ENCODE peak calls at places on chromosomes 1 and 21, in five cellular contexts. One of them, this sample, is unnamed.

GRCh38 chr1:183881387-183882084 is 76.6 kb downstream of the RGL1 start:
- DNase-seq in H1: peak; percentile 51
- DNase-seq in GM12878: no peak
- DNase-seq in K562: no peak
- DNase-seq in HepG2: peak; percentile 77
- DNase-seq in this sample: no peak

GRCh38 chr1:25685938-25686665 is 69.5 kb downstream of the MAN1C1 start:
- DNase-seq in K562: no peak
- DNase-seq in HepG2: no peak
- DNase-seq in GM12878: no peak
- DNase-seq in H1: no peak
- DNase-seq in this sample: no peak

GRCh38 chr1:23807453-23807852 is 6.9 kb upstream of the GALE start:
- DNase-seq in H1: no peak
- DNase-seq in K562: no peak
- DNase-seq in GM12878: no peak
- DNase-seq in HepG2: no peak
- DNase-seq in this sample: no peak

GRCh38 chr21:44464351-44464750 is 9.0 kb downstream of the LRRC3 start:
- DNase-seq in H1: no peak
- DNase-seq in HepG2: no peak
- DNase-seq in K562: no peak
- DNase-seq in GM12878: no peak
- DNase-seq in this sample: no peak

GRCh38 chr1:202505356-202505755 is 156.9 kb downstream of the PPP1R12B start:
- DNase-seq in H1: no peak
- DNase-seq in K562: no peak
- DNase-seq in HepG2: no peak
- DNase-seq in GM12878: no peak
- DNase-seq in this sample: no peak

GRCh38 chr21:45285266-45285931 is 2.3 kb downstream of the POFUT2 start:
- DNase-seq in HepG2: no peak
- DNase-seq in GM12878: no peak
- DNase-seq in K562: no peak
- DNase-seq in H1: no peak
- DNase-seq in this sample: no peak

GRCh38 chr1:218460367-218460766 is 115.2 kb downstream of the TGFB2 start:
- DNase-seq in HepG2: no peak
- DNase-seq in K562: no peak
- DNase-seq in GM12878: no peak
- DNase-seq in H1: peak; percentile 47
- DNase-seq in this sample: no peak

GRCh38 chr1:7069888-7070287 is 284.6 kb downstream of the CAMTA1 start:
- DNase-seq in H1: peak; percentile 70
- DNase-seq in K562: no peak
- DNase-seq in GM12878: no peak
- DNase-seq in HepG2: no peak
- DNase-seq in this sample: no peak

GRCh38 chr1:178037510-178038253 is 56.2 kb upstream of the RASAL2 start:
- DNase-seq in HepG2: peak; percentile 67
- DNase-seq in GM12878: no peak
- DNase-seq in K562: peak; percentile 67
- DNase-seq in H1: peak; percentile 86
- DNase-seq in this sample: peak; percentile 40

GRCh38 chr1:75672528-75673393 is 51.7 kb upstream of the ACADM start:
- DNase-seq in HepG2: peak; percentile 58
- DNase-seq in H1: peak; percentile 58
- DNase-seq in GM12878: no peak
- DNase-seq in K562: peak; percentile 76
- DNase-seq in this sample: peak; percentile 55

GRCh38 chr1:205098242-205098641 is 14.0 kb upstream of the TMEM81 start:
- DNase-seq in H1: no peak
- DNase-seq in K562: no peak
- DNase-seq in HepG2: no peak
- DNase-seq in GM12878: no peak
- DNase-seq in this sample: no peak

GRCh38 chr1:112513112-112513870 is 4.5 kb downstream of the WNT2B start:
- DNase-seq in K562: no peak
- DNase-seq in GM12878: no peak
- DNase-seq in H1: no peak
- DNase-seq in HepG2: no peak
- DNase-seq in this sample: no peak

GRCh38 chr1:26697441-26697977 is 1.7 kb downstream of the ARID1A start:
- DNase-seq in HepG2: no peak
- DNase-seq in H1: no peak
- DNase-seq in GM12878: no peak
- DNase-seq in K562: peak; percentile 31
- DNase-seq in this sample: no peak

GRCh38 chr1:215192306-215192705 is 109.8 kb downstream of the KCNK2 start:
- DNase-seq in HepG2: no peak
- DNase-seq in K562: no peak
- DNase-seq in H1: no peak
- DNase-seq in GM12878: no peak
- DNase-seq in this sample: no peak

GRCh38 chr1:6208723-6209660 is 3.1 kb downstream of the RNF207 start:
- DNase-seq in GM12878: no peak
- DNase-seq in K562: peak; percentile 81
- DNase-seq in H1: peak; percentile 67
- DNase-seq in HepG2: no peak
- DNase-seq in this sample: no peak

GRCh38 chr1:231037585-231038517 is 2.2 kb downstream of the FAM89A start:
- DNase-seq in GM12878: no peak
- DNase-seq in HepG2: no peak
- DNase-seq in K562: no peak
- DNase-seq in H1: no peak
- DNase-seq in this sample: no peak

GRCh38 chr1:231041705-231042261 is 1.7 kb upstream of the FAM89A start:
- DNase-seq in H1: no peak
- DNase-seq in GM12878: no peak
- DNase-seq in HepG2: no peak
- DNase-seq in K562: peak; percentile 28
- DNase-seq in this sample: no peak

GRCh38 chr1:231040800-231041704 is 998 bp upstream of the FAM89A start:
- DNase-seq in HepG2: no peak
- DNase-seq in K562: no peak
- DNase-seq in H1: peak; percentile 59
- DNase-seq in GM12878: no peak
- DNase-seq in this sample: no peak

GRCh38 chr1:231040019-231040799 is at the start of gene FAM89A:
- DNase-seq in HepG2: no peak
- DNase-seq in H1: peak; percentile 76
- DNase-seq in K562: peak; percentile 97
- DNase-seq in GM12878: no peak
- DNase-seq in this sample: peak; percentile 4

GRCh38 chr1:231039161-231040018 is 664 bp downstream of the FAM89A start:
- DNase-seq in HepG2: no peak
- DNase-seq in GM12878: no peak
- DNase-seq in K562: peak; percentile 72
- DNase-seq in H1: peak; percentile 61
- DNase-seq in this sample: no peak
- TF ChIP-seq SP1 in HepG2: no peak
- TF ChIP-seq SP1 in GM12878: no peak
- TF ChIP-seq SP1 in K562: peak; percentile 58
- TF ChIP-seq SP1 in H1: no peak
- TF ChIP-seq SP1 in this sample: no peak

GRCh38 chr1:207826557-207827487 is 75.0 kb downstream of the CD46 start:
- DNase-seq in HepG2: peak; percentile 90
- DNase-seq in H1: no peak
- DNase-seq in GM12878: no peak
- DNase-seq in K562: no peak
- DNase-seq in this sample: no peak
- TF ChIP-seq RAD21 in HepG2: no peak
- TF ChIP-seq RAD21 in H1: no peak
- TF ChIP-seq RAD21 in GM12878: no peak
- TF ChIP-seq RAD21 in K562: no peak
- TF ChIP-seq RAD21 in this sample: no peak

GRCh38 chr1:93710949-93711591 is 29.4 kb upstream of the BCAR3 start:
- DNase-seq in GM12878: no peak
- DNase-seq in K562: no peak
- DNase-seq in HepG2: no peak
- DNase-seq in H1: no peak
- DNase-seq in this sample: no peak
- TF ChIP-seq SP1 in GM12878: no peak
- TF ChIP-seq SP1 in K562: no peak
- TF ChIP-seq SP1 in HepG2: no peak
- TF ChIP-seq SP1 in H1: no peak
- TF ChIP-seq SP1 in this sample: no peak

GRCh38 chr1:43580039-43580438 is 49.4 kb downstream of the PTPRF start:
- DNase-seq in GM12878: no peak
- DNase-seq in K562: no peak
- DNase-seq in HepG2: no peak
- DNase-seq in H1: no peak
- DNase-seq in this sample: no peak
- TF ChIP-seq RAD21 in GM12878: no peak
- TF ChIP-seq RAD21 in K562: no peak
- TF ChIP-seq RAD21 in HepG2: no peak
- TF ChIP-seq RAD21 in H1: no peak
- TF ChIP-seq RAD21 in this sample: no peak

GRCh38 chr1:97759078-97759477 is 161.8 kb downstream of the DPYD start:
- DNase-seq in H1: no peak
- DNase-seq in K562: no peak
- DNase-seq in HepG2: no peak
- DNase-seq in GM12878: no peak
- DNase-seq in this sample: no peak
- TF ChIP-seq SP1 in H1: no peak
- TF ChIP-seq SP1 in K562: no peak
- TF ChIP-seq SP1 in HepG2: no peak
- TF ChIP-seq SP1 in GM12878: no peak
- TF ChIP-seq SP1 in this sample: no peak